ENCODE peak calls at places on chromosomes 12 and 14, in five cellular contexts. F, M, E, Y and Z are unnamed samples.
A peak's percentile ranks its signal among the peaks of the same experiment; 100 is the strongest.

GRCh38 chr12:67498981-67499380 is 149.6 kb upstream of the DYRK2 start:
- DNase-seq in E (no peak), M (no peak), Y (no peak), F (no peak), Z (no peak)

GRCh38 chr12:13164271-13164670 is 32.3 kb upstream of the EMP1 start:
- DNase-seq in M (no peak), Y (no peak), E (no peak), F (no peak), Z (no peak)

GRCh38 chr12:50103767-50104321 is at the start of gene GPD1:
- DNase-seq in E (peak; percentile 49), F (no peak), M (peak; percentile 90), Y (peak; percentile 92), Z (peak; percentile 62)

GRCh38 chr14:52399104-52399503 is 85.0 kb downstream of the PTGER2 start:
- DNase-seq in F (no peak), M (no peak), Y (no peak), E (no peak), Z (no peak)

GRCh38 chr14:83384253-83384652 is 1850.6 kb upstream of the SEL1L start:
- DNase-seq in M (no peak), F (no peak), E (no peak), Y (no peak), Z (no peak)

GRCh38 chr14:38208825-38209562 is 1.3 kb downstream of the SSTR1 start:
- DNase-seq in Y (peak; percentile 91), M (peak; percentile 4), E (no peak), F (no peak), Z (no peak)

GRCh38 chr12:93443576-93443975 is 1.8 kb upstream of the UBE2N start:
- DNase-seq in M (no peak), Y (no peak), E (no peak), F (no peak), Z (no peak)

GRCh38 chr12:2624543-2625266 is 170.1 kb upstream of the FKBP4 start:
- DNase-seq in F (peak; percentile 55), M (no peak), E (peak; percentile 51), Y (no peak), Z (peak; percentile 43)

GRCh38 chr14:54435500-54435981 is 5.6 kb downstream of the CNIH1 start:
- DNase-seq in M (no peak), Y (no peak), F (no peak), E (no peak), Z (peak; percentile 80)

GRCh38 chr12:122471324-122472226 is 29.2 kb downstream of the ZCCHC8 start:
- DNase-seq in Y (no peak), F (peak; percentile 83), E (no peak), M (no peak), Z (peak; percentile 78)

GRCh38 chr12:54734196-54734950 is 86.2 kb upstream of the DCD start:
- DNase-seq in E (no peak), F (no peak), Y (no peak), M (no peak), Z (no peak)

GRCh38 chr12:10012630-10013330 is 2.4 kb downstream of the CLEC12B start:
- DNase-seq in M (no peak), Y (no peak), F (no peak), E (no peak), Z (no peak)

GRCh38 chr12:127629066-127629820 is 637.7 kb upstream of the TMEM132C start:
- DNase-seq in E (no peak), Y (no peak), M (no peak), F (no peak), Z (no peak)

GRCh38 chr14:73763396-73763795 is 49.2 kb upstream of the PNMA1 start:
- DNase-seq in Y (peak; percentile 19), M (peak; percentile 52), E (no peak), F (no peak), Z (no peak)

GRCh38 chr14:51846631-51847488 is 13.6 kb upstream of the GNG2 start:
- DNase-seq in F (no peak), Y (no peak), M (peak; percentile 64), E (no peak), Z (peak; percentile 51)

GRCh38 chr14:104290756-104291122 is 152.4 kb downstream of the KIF26A start:
- DNase-seq in E (no peak), F (no peak), M (no peak), Y (peak; percentile 19), Z (no peak)

GRCh38 chr12:96501139-96501741 is 11.9 kb downstream of the CFAP54 start:
- DNase-seq in F (peak; percentile 84), E (peak; percentile 69), M (peak; percentile 17), Y (no peak), Z (peak; percentile 45)

GRCh38 chr14:20278414-20278813 is 27.3 kb downstream of the TTC5 start:
- DNase-seq in F (no peak), M (peak; percentile 17), E (no peak), Y (no peak), Z (peak; percentile 5)

GRCh38 chr14:24367506-24368214 is at the start of gene NFATC4:
- DNase-seq in M (peak; percentile 80), F (peak; percentile 61), E (peak; percentile 19), Y (peak; percentile 64), Z (peak; percentile 27)

GRCh38 chr14:37585101-37585479 is 10.0 kb downstream of the FOXA1 start:
- DNase-seq in E (no peak), F (no peak), Y (no peak), M (no peak), Z (no peak)

GRCh38 chr14:54772451-54772881 is 130.2 kb downstream of the GCH1 start:
- DNase-seq in Y (no peak), E (no peak), M (no peak), F (no peak), Z (no peak)

GRCh38 chr12:67562513-67563287 is 85.8 kb upstream of the DYRK2 start:
- DNase-seq in E (no peak), M (no peak), F (no peak), Y (no peak), Z (no peak)

GRCh38 chr14:64465856-64466554 is 706 bp downstream of the AKAP5 start:
- DNase-seq in E (peak; percentile 18), F (peak; percentile 31), Y (no peak), M (peak; percentile 25), Z (peak; percentile 45)

GRCh38 chr14:95185452-95186392 is 28.4 kb upstream of the DICER1 start:
- DNase-seq in F (no peak), Y (no peak), E (no peak), M (no peak), Z (peak; percentile 85)

GRCh38 chr14:105155681-105156413 is 12.7 kb downstream of the JAG2 start:
- DNase-seq in F (no peak), E (no peak), M (no peak), Y (no peak), Z (no peak)

GRCh38 chr12:4499186-4499585 is 39.5 kb upstream of the RAD51AP1 start:
- DNase-seq in M (no peak), E (no peak), Y (no peak), F (no peak), Z (no peak)

GRCh38 chr14:93994919-93995682 is 2.0 kb upstream of the CCDC197 start:
- DNase-seq in F (peak; percentile 56), M (peak; percentile 10), Y (no peak), E (peak; percentile 87), Z (no peak)

GRCh38 chr12:132404956-132405741 is 75.8 kb upstream of the GALNT9 start:
- DNase-seq in F (no peak), E (no peak), Y (no peak), M (no peak), Z (no peak)

GRCh38 chr12:123384318-123384993 is 524 bp downstream of the KMT5A start:
- DNase-seq in F (peak; percentile 42), Y (peak; percentile 60), M (peak; percentile 23), E (no peak), Z (peak; percentile 65)

GRCh38 chr14:45267084-45267483 is 14.1 kb upstream of the MIS18BP1 start:
- DNase-seq in Y (no peak), F (no peak), E (no peak), M (no peak), Z (no peak)

GRCh38 chr12:56634242-56634836 is 4.2 kb upstream of the BAZ2A start:
- DNase-seq in M (peak; percentile 89), Y (peak; percentile 73), E (no peak), F (peak; percentile 62), Z (peak; percentile 38)

GRCh38 chr12:56633465-56634241 is 3.5 kb upstream of the BAZ2A start:
- DNase-seq in E (no peak), M (no peak), Y (no peak), F (no peak), Z (no peak)

GRCh38 chr12:56636118-56636674 is 6.1 kb upstream of the BAZ2A start:
- DNase-seq in Y (peak; percentile 94), E (peak; percentile 92), M (peak; percentile 93), F (peak; percentile 91), Z (peak; percentile 94)

GRCh38 chr12:56635539-56636117 is 5.5 kb upstream of the BAZ2A start:
- DNase-seq in M (no peak), F (peak; percentile 17), E (no peak), Y (no peak), Z (no peak)

GRCh38 chr12:56634837-56635538 is 4.9 kb upstream of the BAZ2A start:
- DNase-seq in F (peak; percentile 94), E (peak; percentile 85), M (peak; percentile 83), Y (peak; percentile 92), Z (peak; percentile 72)
- TF ChIP-seq POLR2A in F (peak; percentile 37), E (peak; percentile 30), M (no peak), Y (peak; percentile 89), Z (peak; percentile 52)

GRCh38 chr12:109995703-109996482 is at the start of gene GIT2:
- DNase-seq in M (peak; percentile 95), Y (peak; percentile 92), F (peak; percentile 95), E (peak; percentile 87), Z (peak; percentile 95)
- TF ChIP-seq POLR2A in M (peak; percentile 67), Y (peak; percentile 71), F (peak; percentile 90), E (peak; percentile 87), Z (peak; percentile 69)

GRCh38 chr14:70730393-70730792 is 78.9 kb downstream of the MAP3K9 start:
- DNase-seq in E (no peak), F (no peak), Y (no peak), M (no peak), Z (no peak)
- TF ChIP-seq POLR2A in E (no peak), F (no peak), Y (no peak), M (no peak), Z (no peak)

GRCh38 chr12:120095356-120096135 is 21.0 kb downstream of the RAB35 start:
- DNase-seq in F (no peak), Y (peak; percentile 22), E (no peak), M (no peak), Z (no peak)
- TF ChIP-seq POLR2A in F (no peak), Y (no peak), E (no peak), M (no peak), Z (no peak)